ENCODE peak calls at places on chromosomes 3 and 15, in eight cellular contexts. D is foreskin fibroblast; S is adrenal gland; H is esophagus squamous epithelium; B is breast epithelium; J is fibroblast of pulmonary artery; P is mucosa of descending colon; A is CD8-positive, alpha-beta T cell. K is an unnamed sample.

GRCh38 chr3:54046677-54047214 is 75.6 kb upstream of the CACNA2D3 start:
- DNase-seq in B (no peak), P (no peak), S (peak; percentile 65), J (peak; percentile 99), A (no peak), H (no peak), D (peak; percentile 29), K (no peak)

GRCh38 chr3:113867506-113867905 is 28.9 kb downstream of the GRAMD1C start:
- DNase-seq in H (no peak), P (no peak), J (peak; percentile 7), D (peak; percentile 67), S (no peak), B (no peak), A (no peak), K (no peak)

GRCh38 chr3:60325610-60326181 is 925.6 kb downstream of the FHIT start:
- DNase-seq in S (no peak), J (peak; percentile 46), D (no peak), B (no peak), H (no peak), P (no peak), A (no peak), K (no peak)

GRCh38 chr3:159062734-159063410 is 261.0 kb downstream of the MFSD1 start:
- DNase-seq in D (no peak), B (no peak), A (no peak), J (no peak), S (no peak), H (no peak), P (no peak), K (no peak)

GRCh38 chr15:94586099-94586498 is 354.7 kb downstream of the MCTP2 start:
- DNase-seq in H (no peak), D (no peak), J (no peak), A (no peak), B (no peak), S (no peak), P (no peak), K (no peak)

GRCh38 chr3:127420825-127421224 is 133.0 kb upstream of the PRR20G start:
- DNase-seq in H (no peak), A (no peak), B (no peak), P (no peak), J (no peak), S (no peak), D (no peak), K (no peak)

GRCh38 chr15:39417766-39418165 is 163.1 kb upstream of the THBS1 start:
- DNase-seq in S (no peak), A (no peak), D (no peak), P (no peak), H (no peak), B (peak; percentile 56), J (no peak), K (no peak)

GRCh38 chr15:83108266-83109219 is 1.1 kb downstream of the TM6SF1 start:
- DNase-seq in A (no peak), P (peak; percentile 67), S (peak; percentile 33), H (peak; percentile 3), B (no peak), D (peak; percentile 50), J (peak; percentile 86), K (no peak)

GRCh38 chr15:59160880-59161593 is 45.6 kb upstream of the LDHAL6B start:
- DNase-seq in A (no peak), B (no peak), J (peak; percentile 29), D (peak; percentile 49), S (peak; percentile 32), P (no peak), H (no peak), K (no peak)

GRCh38 chr15:33218071-33218491 is 23.6 kb upstream of the FMN1 start:
- DNase-seq in H (no peak), A (no peak), P (no peak), B (no peak), J (no peak), S (no peak), D (no peak), K (no peak)

GRCh38 chr3:102106421-102107097 is 257.2 kb downstream of the NFKBIZ start:
- DNase-seq in D (peak; percentile 67), P (no peak), B (no peak), S (no peak), H (no peak), A (no peak), J (peak; percentile 53), K (no peak)

GRCh38 chr3:126345231-126345630 is 12.0 kb downstream of the KLF15 start:
- DNase-seq in H (no peak), B (no peak), J (no peak), S (no peak), A (no peak), P (no peak), D (no peak), K (no peak)

GRCh38 chr3:55860040-55860439 is 372.9 kb upstream of the WNT5A start:
- DNase-seq in H (no peak), S (no peak), D (peak; percentile 20), A (no peak), P (no peak), J (no peak), B (no peak), K (no peak)

GRCh38 chr15:27796405-27797085 is 302.6 kb downstream of the OCA2 start:
- DNase-seq in P (no peak), D (no peak), A (no peak), S (no peak), H (no peak), B (no peak), J (no peak), K (no peak)

GRCh38 chr15:38688761-38689160 is 124.1 kb upstream of the RASGRP1 start:
- DNase-seq in P (no peak), D (no peak), J (no peak), S (no peak), B (no peak), H (no peak), A (peak; percentile 68), K (no peak)

GRCh38 chr3:181025204-181025603 is 35.7 kb upstream of the DNAJC19 start:
- DNase-seq in J (no peak), D (no peak), S (no peak), P (no peak), H (no peak), B (no peak), A (no peak), K (no peak)

GRCh38 chr3:111610612-111611054 is 15.5 kb upstream of the ZBED2 start:
- DNase-seq in A (peak; percentile 62), H (no peak), P (no peak), B (no peak), D (peak; percentile 11), J (no peak), S (no peak), K (no peak)

GRCh38 chr3:133117342-133117741 is 79.2 kb downstream of the TMEM108 start:
- DNase-seq in S (no peak), H (no peak), D (no peak), B (no peak), J (no peak), P (no peak), A (no peak), K (no peak)

DNA sequence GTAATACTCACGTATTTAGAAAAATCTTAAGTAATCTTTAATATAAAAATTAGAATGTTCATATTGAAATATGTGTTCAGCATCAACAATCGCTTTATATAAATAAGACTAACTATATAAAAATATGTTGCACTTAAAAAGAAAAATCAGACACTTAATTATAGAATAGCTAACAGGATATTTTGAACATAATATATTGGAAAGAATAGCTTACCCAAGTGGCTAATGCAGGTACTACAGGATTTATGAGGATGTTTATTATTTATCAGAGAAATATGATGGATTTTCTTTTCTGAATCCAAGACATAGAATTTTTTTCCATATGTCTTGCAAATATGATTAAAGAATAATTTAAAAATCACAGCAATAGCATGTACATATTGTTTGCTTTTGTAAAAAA is 567.9 kb upstream of the GBE1 start:
- DNase-seq in S (no peak), A (no peak), D (peak; percentile 4), J (no peak), H (no peak), P (no peak), B (no peak), K (no peak)
- TF ChIP-seq CTCF in S (peak; percentile 45), A (no peak), D (peak; percentile 4), J (peak; percentile 21), H (peak; percentile 12), P (no peak), B (no peak), K (peak; percentile 76)

DNA sequence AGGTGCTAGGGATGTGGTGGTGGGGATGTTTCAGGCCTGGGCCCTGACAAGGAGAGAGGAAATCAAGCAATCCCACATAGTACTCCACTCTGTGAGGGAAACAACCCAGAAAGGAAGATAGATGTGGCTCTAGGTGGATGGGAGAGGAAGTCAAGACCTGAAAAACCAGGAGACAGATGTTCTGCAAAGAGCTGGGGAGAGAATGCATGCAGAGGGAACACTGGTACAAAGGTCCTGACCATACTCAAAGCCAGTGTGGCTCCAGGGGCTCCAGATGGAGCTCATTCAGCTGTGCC is 15.7 kb upstream of the VILL start:
- DNase-seq in J (no peak), A (no peak), H (no peak), S (no peak), D (no peak), P (no peak), B (no peak), K (no peak)
- TF ChIP-seq CTCF in J (no peak), A (peak; percentile 40), H (no peak), S (no peak), D (no peak), P (no peak), B (no peak), K (no peak)

DNA sequence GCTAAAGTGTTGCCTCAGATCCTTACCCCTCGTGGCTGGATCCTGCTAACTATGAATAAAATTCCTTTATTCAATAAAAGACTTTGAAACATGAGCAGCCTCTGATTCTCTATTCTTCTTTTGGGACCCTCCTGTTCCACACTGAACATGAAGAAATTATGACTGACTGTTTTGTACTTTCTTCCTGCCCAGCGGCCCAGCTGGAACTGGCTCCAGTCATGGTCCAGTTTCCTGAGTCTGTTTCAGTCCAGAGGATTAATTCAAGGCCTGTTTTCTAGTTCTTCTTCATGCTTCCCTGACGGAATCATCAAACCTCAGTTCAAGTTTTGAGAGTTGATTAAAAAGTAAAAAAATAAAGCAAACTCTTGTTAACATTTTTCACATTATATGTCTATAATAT is 52.6 kb upstream of the CP start:
- DNase-seq in S (no peak), J (no peak), P (no peak), H (no peak), B (no peak), D (peak; percentile 25), A (no peak), K (no peak)
- TF ChIP-seq CTCF in S (no peak), J (no peak), P (no peak), H (no peak), B (no peak), D (no peak), A (no peak), K (no peak)

GRCh38 chr3:169771651-169772529 is 1.3 kb upstream of the MYNN start:
- DNase-seq in B (no peak), D (peak; percentile 75), S (peak; percentile 49), A (peak; percentile 59), P (peak; percentile 42), H (no peak), J (peak; percentile 88), K (no peak)

GRCh38 chr3:169774186-169774585 is 990 bp downstream of the MYNN start:
- DNase-seq in P (no peak), S (no peak), B (no peak), A (no peak), J (no peak), H (no peak), D (no peak), K (no peak)

GRCh38 chr3:169769287-169770181 is at the start of gene ACTRT3:
- DNase-seq in S (peak; percentile 69), A (peak; percentile 60), J (peak; percentile 66), H (peak; percentile 15), D (peak; percentile 86), P (peak; percentile 86), B (peak; percentile 63), K (peak; percentile 74)

GRCh38 chr3:169772530-169772950 is 656 bp upstream of the MYNN start:
- DNase-seq in D (peak; percentile 87), H (no peak), P (peak; percentile 85), S (peak; percentile 80), B (peak; percentile 67), J (peak; percentile 81), A (no peak), K (no peak)

GRCh38 chr3:169772951-169773816 is at the start of gene MYNN:
- DNase-seq in S (peak; percentile 93), B (peak; percentile 93), P (peak; percentile 95), H (peak; percentile 73), A (peak; percentile 92), D (peak; percentile 95), J (peak; percentile 92), K (peak; percentile 89)
- TF ChIP-seq CTCF in S (peak; percentile 15), B (no peak), P (no peak), H (no peak), A (no peak), D (no peak), J (peak; percentile 7), K (no peak)